ENCODE peak calls at places on chromosomes 13 and 19, in eight cellular contexts. One of them, this sample, is unnamed.

GRCh38 chr13:106520205-106521004 is 15.1 kb downstream of the EFNB2 start:
- DNase-seq in psoas muscle: no peak
- DNase-seq in endothelial cell: no peak
- DNase-seq in MCF 10A: no peak
- DNase-seq in colonic mucosa: no peak
- DNase-seq in HFFc6: peak
- DNase-seq in GM20000: no peak
- DNase-seq in astrocyte: no peak
- DNase-seq in this sample: no peak

GRCh38 chr13:69589531-69589930 is 518.1 kb upstream of the ATXN8OS start:
- DNase-seq in psoas muscle: no peak
- DNase-seq in endothelial cell: no peak
- DNase-seq in MCF 10A: no peak
- DNase-seq in colonic mucosa: no peak
- DNase-seq in HFFc6: no peak
- DNase-seq in GM20000: no peak
- DNase-seq in astrocyte: no peak
- DNase-seq in this sample: no peak

GRCh38 chr13:54241719-54242118 is 1213.1 kb downstream of the OLFM4 start:
- DNase-seq in psoas muscle: no peak
- DNase-seq in endothelial cell: no peak
- DNase-seq in MCF 10A: peak
- DNase-seq in colonic mucosa: no peak
- DNase-seq in HFFc6: no peak
- DNase-seq in GM20000: no peak
- DNase-seq in astrocyte: no peak
- DNase-seq in this sample: no peak

GRCh38 chr19:23286477-23286876 is 36.3 kb upstream of the ZNF724 start:
- DNase-seq in psoas muscle: no peak
- DNase-seq in endothelial cell: no peak
- DNase-seq in MCF 10A: no peak
- DNase-seq in colonic mucosa: no peak
- DNase-seq in HFFc6: no peak
- DNase-seq in GM20000: no peak
- DNase-seq in astrocyte: no peak
- DNase-seq in this sample: no peak

GRCh38 chr19:37227996-37228395 is 10.0 kb downstream of the ZNF383 start:
- DNase-seq in psoas muscle: no peak
- DNase-seq in endothelial cell: peak
- DNase-seq in MCF 10A: no peak
- DNase-seq in colonic mucosa: no peak
- DNase-seq in HFFc6: no peak
- DNase-seq in GM20000: no peak
- DNase-seq in astrocyte: no peak
- DNase-seq in this sample: no peak

GRCh38 chr19:42010245-42011126 is 16.5 kb upstream of the ATP1A3 start:
- DNase-seq in psoas muscle: peak
- DNase-seq in endothelial cell: no peak
- DNase-seq in MCF 10A: no peak
- DNase-seq in colonic mucosa: no peak
- DNase-seq in HFFc6: no peak
- DNase-seq in GM20000: no peak
- DNase-seq in astrocyte: no peak
- DNase-seq in this sample: no peak

GRCh38 chr19:23095406-23095805 is 21.4 kb upstream of the ZNF730 start:
- DNase-seq in psoas muscle: no peak
- DNase-seq in endothelial cell: no peak
- DNase-seq in MCF 10A: no peak
- DNase-seq in colonic mucosa: no peak
- DNase-seq in HFFc6: no peak
- DNase-seq in GM20000: no peak
- DNase-seq in astrocyte: no peak
- DNase-seq in this sample: no peak

GRCh38 chr19:39212377-39212742 is 8.3 kb upstream of the SYCN start:
- DNase-seq in psoas muscle: no peak
- DNase-seq in endothelial cell: peak
- DNase-seq in MCF 10A: peak
- DNase-seq in colonic mucosa: peak
- DNase-seq in HFFc6: no peak
- DNase-seq in GM20000: no peak
- DNase-seq in astrocyte: no peak
- DNase-seq in this sample: peak

GRCh38 chr13:24202215-24202614 is 41.7 kb downstream of the SPATA13 start:
- DNase-seq in psoas muscle: no peak
- DNase-seq in endothelial cell: no peak
- DNase-seq in MCF 10A: no peak
- DNase-seq in colonic mucosa: peak
- DNase-seq in HFFc6: no peak
- DNase-seq in GM20000: no peak
- DNase-seq in astrocyte: no peak
- DNase-seq in this sample: no peak

DNA sequence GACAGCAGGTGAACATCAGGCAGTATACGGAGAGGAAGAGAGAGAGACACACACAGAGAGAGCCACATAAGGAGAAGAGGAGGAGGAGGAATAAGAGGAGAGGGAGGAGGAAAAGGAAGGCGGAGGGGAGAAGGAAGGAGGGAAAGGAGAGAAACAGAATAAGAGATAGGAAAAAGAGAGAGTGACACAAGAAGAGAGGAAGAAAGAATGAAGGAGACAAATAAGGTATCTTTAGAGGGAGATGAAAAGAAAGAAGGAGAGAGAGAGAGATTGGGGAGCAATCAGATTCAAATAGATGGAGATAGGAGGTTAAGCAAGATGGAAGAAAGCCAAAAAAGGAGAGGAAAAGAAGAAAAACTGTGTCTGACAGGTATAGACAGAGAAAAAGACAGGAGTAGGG is 44.0 kb upstream of the CYP2B6 start:
- DNase-seq in psoas muscle: no peak
- DNase-seq in endothelial cell: no peak
- DNase-seq in MCF 10A: no peak
- DNase-seq in colonic mucosa: no peak
- DNase-seq in HFFc6: no peak
- DNase-seq in GM20000: no peak
- DNase-seq in astrocyte: no peak
- DNase-seq in this sample: no peak
- TF ChIP-seq CTCF in psoas muscle: no peak
- TF ChIP-seq CTCF in endothelial cell: no peak
- TF ChIP-seq CTCF in MCF 10A: no peak
- TF ChIP-seq CTCF in colonic mucosa: no peak
- TF ChIP-seq CTCF in HFFc6: no peak
- TF ChIP-seq CTCF in GM20000: no peak
- TF ChIP-seq CTCF in astrocyte: no peak
- TF ChIP-seq CTCF in this sample: no peak

DNA sequence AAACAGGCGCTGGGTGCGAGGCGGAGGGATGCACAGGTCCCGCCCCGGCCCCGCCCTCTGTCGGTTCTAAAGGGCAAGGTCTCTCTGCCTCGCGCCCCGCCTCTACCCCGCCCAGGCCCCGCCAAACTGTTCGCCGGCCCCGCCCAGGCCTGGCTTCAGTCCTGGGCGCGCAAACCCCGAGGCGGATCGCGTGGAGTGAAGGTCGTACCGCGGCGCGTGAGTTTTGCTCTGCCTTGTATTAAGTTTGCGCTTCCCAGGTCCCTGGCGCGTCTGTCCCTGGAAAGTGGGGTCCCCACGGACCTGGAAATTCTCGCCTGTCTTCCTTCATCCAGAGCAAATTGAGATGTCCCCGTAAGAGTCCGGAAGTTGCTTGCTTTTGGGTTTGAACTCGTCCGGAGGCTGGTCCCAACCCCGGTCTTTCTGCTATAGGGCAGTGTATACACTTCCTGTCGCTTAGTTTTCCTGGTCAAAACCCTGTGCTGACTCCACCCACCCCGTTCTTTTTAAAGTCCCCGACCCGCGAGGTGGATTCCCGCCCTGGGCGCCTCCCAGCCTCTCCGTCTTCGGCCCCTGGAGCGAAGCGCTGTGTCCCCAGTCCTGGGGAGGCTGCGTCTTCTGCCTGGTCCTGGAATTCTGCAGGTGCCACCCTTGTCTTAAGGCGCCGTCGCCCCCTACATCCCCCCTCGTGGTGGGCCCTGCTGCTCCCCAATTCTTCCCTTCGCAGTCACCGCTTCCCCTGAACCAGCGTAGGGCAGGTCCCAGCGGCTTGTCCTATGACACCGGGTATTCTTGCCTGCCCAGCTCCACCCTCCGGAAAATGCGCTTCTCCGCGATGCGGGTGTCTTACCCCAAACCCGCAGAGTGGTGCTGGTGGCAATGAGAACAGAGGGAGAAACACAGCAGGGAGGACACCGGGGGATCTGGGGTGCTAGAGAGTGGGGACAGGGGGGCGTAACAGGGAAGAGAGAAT is 8.6 kb downstream of the ZNF808 start:
- DNase-seq in psoas muscle: peak
- DNase-seq in endothelial cell: peak
- DNase-seq in MCF 10A: peak
- DNase-seq in colonic mucosa: peak
- DNase-seq in HFFc6: peak
- DNase-seq in GM20000: peak
- DNase-seq in astrocyte: peak
- DNase-seq in this sample: peak
- TF ChIP-seq CTCF in psoas muscle: no peak
- TF ChIP-seq CTCF in endothelial cell: peak
- TF ChIP-seq CTCF in MCF 10A: no peak
- TF ChIP-seq CTCF in colonic mucosa: peak
- TF ChIP-seq CTCF in HFFc6: peak
- TF ChIP-seq CTCF in GM20000: no peak
- TF ChIP-seq CTCF in astrocyte: no peak
- TF ChIP-seq CTCF in this sample: no peak

DNA sequence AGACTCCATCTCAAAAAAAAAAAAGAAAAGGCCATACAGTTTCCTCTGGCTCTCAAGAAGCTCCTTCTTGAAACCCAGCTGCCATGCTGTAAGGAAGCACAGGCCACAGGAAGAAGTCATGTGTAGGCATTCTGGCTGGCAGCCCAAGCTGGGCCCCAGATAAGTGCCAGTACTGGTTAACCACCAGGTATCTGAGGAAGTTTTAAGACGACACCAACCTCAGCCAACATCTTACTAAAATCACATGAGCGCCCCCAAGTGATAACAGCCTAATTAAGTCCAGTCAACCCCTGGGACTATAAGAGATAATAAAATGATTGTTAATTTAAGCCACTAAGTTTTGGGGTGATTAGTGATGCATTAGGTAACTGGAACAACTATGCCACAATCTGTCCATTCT is 27.4 kb upstream of the AKT2 start:
- DNase-seq in psoas muscle: no peak
- DNase-seq in endothelial cell: no peak
- DNase-seq in MCF 10A: no peak
- DNase-seq in colonic mucosa: no peak
- DNase-seq in HFFc6: no peak
- DNase-seq in GM20000: no peak
- DNase-seq in astrocyte: no peak
- DNase-seq in this sample: no peak
- TF ChIP-seq CTCF in psoas muscle: no peak
- TF ChIP-seq CTCF in endothelial cell: no peak
- TF ChIP-seq CTCF in MCF 10A: no peak
- TF ChIP-seq CTCF in colonic mucosa: no peak
- TF ChIP-seq CTCF in HFFc6: no peak
- TF ChIP-seq CTCF in GM20000: no peak
- TF ChIP-seq CTCF in astrocyte: no peak
- TF ChIP-seq CTCF in this sample: no peak

DNA sequence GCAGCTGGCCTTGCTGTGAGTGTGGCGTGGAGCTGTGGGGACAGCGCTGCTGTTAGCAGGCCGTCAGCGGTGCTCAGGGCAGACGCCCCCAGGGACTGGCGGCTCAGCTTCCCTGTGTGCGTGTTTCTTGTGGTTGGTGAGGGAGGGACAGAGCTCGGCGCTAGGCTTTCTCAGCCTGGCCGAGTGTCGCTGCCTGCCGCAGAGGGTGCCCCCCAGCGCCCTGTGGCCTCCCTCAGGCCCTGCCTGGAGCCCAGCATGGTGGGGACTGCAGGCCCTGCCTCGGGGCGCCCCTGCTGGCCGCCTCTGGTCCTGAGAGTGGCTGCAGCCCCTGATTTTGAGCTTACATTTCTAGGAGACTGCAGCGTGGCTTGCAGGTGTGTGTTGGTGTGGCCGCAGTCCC is 35.5 kb downstream of the DOT1L start:
- DNase-seq in psoas muscle: no peak
- DNase-seq in endothelial cell: peak
- DNase-seq in MCF 10A: no peak
- DNase-seq in colonic mucosa: no peak
- DNase-seq in HFFc6: no peak
- DNase-seq in GM20000: peak
- DNase-seq in astrocyte: no peak
- DNase-seq in this sample: peak
- TF ChIP-seq CTCF in psoas muscle: peak
- TF ChIP-seq CTCF in endothelial cell: peak
- TF ChIP-seq CTCF in MCF 10A: no peak
- TF ChIP-seq CTCF in colonic mucosa: no peak
- TF ChIP-seq CTCF in HFFc6: peak
- TF ChIP-seq CTCF in GM20000: peak
- TF ChIP-seq CTCF in astrocyte: no peak
- TF ChIP-seq CTCF in this sample: no peak

DNA sequence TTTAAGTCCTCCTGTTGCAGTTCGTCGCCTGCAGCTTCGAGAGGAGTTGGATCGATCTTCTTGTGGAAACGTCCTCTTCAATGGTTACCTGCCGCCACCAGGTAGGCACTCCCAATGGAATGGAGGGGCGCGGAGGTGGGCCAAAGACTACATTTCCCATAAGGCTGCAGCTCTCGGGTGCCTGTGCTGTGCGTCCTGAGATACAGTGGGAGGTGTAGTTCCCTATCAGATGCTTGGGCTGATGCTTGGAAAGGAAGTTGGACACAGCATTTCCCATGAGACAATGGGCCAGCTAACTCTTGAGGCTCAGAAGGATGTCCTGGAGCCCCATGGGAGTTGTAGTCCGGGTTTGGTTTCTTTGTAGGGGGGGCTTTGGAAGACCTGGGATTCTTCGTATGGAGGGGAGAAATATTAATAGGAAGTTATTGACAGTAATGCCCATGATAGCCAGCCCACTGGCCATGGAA is 1.8 kb downstream of the SHKBP1 start:
- DNase-seq in psoas muscle: no peak
- DNase-seq in endothelial cell: peak
- DNase-seq in MCF 10A: no peak
- DNase-seq in colonic mucosa: no peak
- DNase-seq in HFFc6: no peak
- DNase-seq in GM20000: no peak
- DNase-seq in astrocyte: peak
- DNase-seq in this sample: no peak
- TF ChIP-seq CTCF in psoas muscle: no peak
- TF ChIP-seq CTCF in endothelial cell: no peak
- TF ChIP-seq CTCF in MCF 10A: no peak
- TF ChIP-seq CTCF in colonic mucosa: no peak
- TF ChIP-seq CTCF in HFFc6: no peak
- TF ChIP-seq CTCF in GM20000: no peak
- TF ChIP-seq CTCF in astrocyte: no peak
- TF ChIP-seq CTCF in this sample: no peak